ENCODE peak calls at places on chromosomes 5 and 9, in ten cellular contexts. R, J, G, Z, L, S, K, M, H and Q are unnamed samples.

GRCh38 chr9:120579139-120579749 is 723 bp downstream of the CDK5RAP2 start:
- DNase-seq in S (no peak), M (no peak), L (no peak), K (no peak), Z (no peak), R (peak), G (no peak), H (no peak), J (no peak), Q (no peak)

GRCh38 chr9:86720893-86721698 is 226.2 kb downstream of the GAS1 start:
- DNase-seq in J (no peak), K (no peak), L (no peak), M (peak), H (no peak), S (no peak), Z (no peak), G (no peak), R (no peak), Q (no peak)

GRCh38 chr9:76701441-76702031 is 62.7 kb upstream of the PCA3 start:
- DNase-seq in S (no peak), K (no peak), L (no peak), M (no peak), Z (no peak), R (no peak), G (no peak), H (no peak), J (no peak), Q (no peak)

GRCh38 chr5:76113103-76113502 is 29.9 kb downstream of the SV2C start:
- DNase-seq in G (no peak), L (no peak), H (no peak), K (no peak), Z (no peak), R (no peak), S (no peak), M (no peak), J (no peak), Q (no peak)

GRCh38 chr5:102654559-102655354 is 100.3 kb upstream of the PAM start:
- DNase-seq in M (no peak), G (no peak), J (no peak), S (no peak), Z (no peak), R (peak), L (no peak), H (no peak), K (no peak), Q (no peak)

GRCh38 chr9:107008447-107008846 is 145.5 kb downstream of the ZNF462 start:
- DNase-seq in Z (no peak), L (no peak), H (no peak), G (no peak), R (no peak), K (no peak), M (no peak), J (no peak), S (no peak), Q (no peak)

GRCh38 chr5:11851965-11852745 is 52.1 kb downstream of the CTNND2 start:
- DNase-seq in G (no peak), H (no peak), Z (no peak), K (no peak), M (no peak), L (no peak), R (no peak), S (no peak), J (no peak), Q (no peak)

GRCh38 chr5:39608024-39608423 is 183.2 kb upstream of the DAB2 start:
- DNase-seq in L (no peak), M (no peak), J (no peak), R (no peak), H (no peak), G (no peak), K (no peak), Z (no peak), S (no peak), Q (no peak)

GRCh38 chr9:31137850-31138160 is 1246.6 kb upstream of the ACO1 start:
- DNase-seq in M (no peak), H (no peak), R (no peak), Z (no peak), G (no peak), L (no peak), S (no peak), K (no peak), J (no peak), Q (no peak)

GRCh38 chr9:4973902-4974301 is 11.2 kb upstream of the JAK2 start:
- DNase-seq in Z (no peak), M (no peak), K (no peak), J (no peak), H (no peak), S (no peak), R (no peak), G (no peak), L (no peak), Q (no peak)

GRCh38 chr9:38214441-38214840 is 145.4 kb upstream of the SHB start:
- DNase-seq in M (no peak), H (no peak), G (no peak), Z (no peak), L (no peak), R (no peak), J (no peak), K (no peak), S (no peak), Q (no peak)

GRCh38 chr5:140043508-140043872 is 391 bp upstream of the NRG2 start:
- DNase-seq in M (no peak), K (no peak), L (peak), S (no peak), R (no peak), J (no peak), G (no peak), H (no peak), Z (no peak), Q (no peak)

GRCh38 chr9:135297716-135298075 is 181.9 kb upstream of the PPP1R26 start:
- DNase-seq in L (no peak), J (no peak), Z (no peak), R (no peak), K (no peak), G (no peak), S (no peak), M (no peak), H (no peak), Q (no peak)

GRCh38 chr5:5363045-5363444 is 59.4 kb upstream of the ICE1 start:
- DNase-seq in S (no peak), L (no peak), M (no peak), K (no peak), J (no peak), R (no peak), H (no peak), G (no peak), Z (no peak), Q (no peak)